ENCODE peak calls at places on chromosomes 13 and 19, in six cellular contexts. E is breast epithelium, U is A549, X is neural progenitor cell, D is heart right ventricle, V is tibial artery. K is an unnamed sample.

GRCh38 chr13:27130223-27131015 is 41.2 kb downstream of the USP12 start:
- DNase-seq in E (no peak), U (no peak), V (no peak), X (no peak), D (no peak), K (no peak)

GRCh38 chr19:38003427-38004099 is 96.6 kb downstream of the SIPA1L3 start:
- DNase-seq in U (no peak), V (peak), E (peak), D (peak), X (peak), K (peak)

GRCh38 chr13:99124695-99125334 is 75.8 kb upstream of the UBAC2 start:
- DNase-seq in X (no peak), D (no peak), E (no peak), U (peak), V (no peak), K (no peak)

GRCh38 chr19:41957838-41958366 is 1.2 kb downstream of the RABAC1 start:
- DNase-seq in U (peak), D (peak), E (peak), X (peak), V (peak), K (peak)

GRCh38 chr19:45145270-45146189 is 15.3 kb downstream of the NKPD1 start:
- DNase-seq in U (no peak), V (no peak), X (no peak), E (no peak), D (no peak), K (no peak)

GRCh38 chr13:77310579-77311279 is 16.2 kb downstream of the MYCBP2 start:
- DNase-seq in U (no peak), V (no peak), E (no peak), D (no peak), X (no peak), K (no peak)

GRCh38 chr13:21060827-21061076 is 634 bp downstream of the LATS2 start:
- DNase-seq in D (peak), V (peak), E (no peak), U (no peak), X (no peak), K (no peak)

GRCh38 chr13:76982051-76982450 is 9.8 kb upstream of the CLN5 start:
- DNase-seq in X (no peak), V (no peak), U (no peak), E (no peak), D (no peak), K (no peak)

GRCh38 chr19:45947926-45948325 is 25.7 kb downstream of the NOVA2 start:
- DNase-seq in D (no peak), U (no peak), X (no peak), E (no peak), V (no peak), K (no peak)

GRCh38 chr13:43573787-43574562 is 212.8 kb downstream of the ENOX1 start:
- DNase-seq in D (no peak), X (no peak), U (no peak), E (no peak), V (no peak), K (no peak)

GRCh38 chr13:114115191-114115671 is 17.2 kb downstream of the RASA3 start:
- DNase-seq in U (no peak), V (peak), E (peak), D (peak), X (no peak), K (peak)

GRCh38 chr13:31850041-31850440 is 110.7 kb downstream of the RXFP2 start:
- DNase-seq in X (no peak), D (no peak), E (no peak), V (no peak), U (no peak), K (no peak)
- H3K27ac ChIP-seq in X (no peak), D (peak), E (no peak), V (no peak), U (no peak), K (no peak)

GRCh38 chr13:112202966-112203365 is 136.0 kb downstream of the SOX1 start:
- DNase-seq in E (no peak), U (no peak), V (no peak), D (no peak), X (no peak), K (no peak)
- H3K27ac ChIP-seq in E (no peak), U (no peak), V (no peak), D (no peak), X (no peak), K (no peak)

GRCh38 chr19:33819875-33820781 is 23.5 kb downstream of the KCTD15 start:
- DNase-seq in D (peak), U (peak), E (no peak), V (peak), X (peak), K (peak)
- H3K27ac ChIP-seq in D (peak), U (peak), E (peak), V (peak), X (no peak), K (peak)

GRCh38 chr13:37491661-37492060 is 106.9 kb downstream of the POSTN start:
- DNase-seq in X (no peak), D (no peak), U (no peak), V (no peak), E (no peak), K (no peak)
- H3K27ac ChIP-seq in X (no peak), D (no peak), U (no peak), V (no peak), E (peak), K (no peak)

GRCh38 chr19:43739836-43740235 is 14.9 kb downstream of the SMG9 start:
- DNase-seq in E (peak), V (no peak), U (no peak), X (no peak), D (no peak), K (no peak)

GRCh38 chr19:43735957-43736356 is 18.8 kb downstream of the SMG9 start:
- DNase-seq in U (no peak), X (no peak), D (no peak), E (no peak), V (no peak), K (no peak)

GRCh38 chr19:43739419-43739818 is 15.3 kb downstream of the SMG9 start:
- DNase-seq in V (no peak), X (no peak), D (no peak), E (no peak), U (no peak), K (no peak)

GRCh38 chr19:43741075-43741840 is 13.5 kb downstream of the SMG9 start:
- DNase-seq in D (peak), X (no peak), E (no peak), V (no peak), U (no peak), K (no peak)

GRCh38 chr19:43738780-43739211 is 16.0 kb downstream of the SMG9 start:
- DNase-seq in E (no peak), X (no peak), V (no peak), D (no peak), U (no peak), K (no peak)
- H3K27ac ChIP-seq in E (peak), X (no peak), V (no peak), D (no peak), U (peak), K (no peak)

GRCh38 chr19:1239796-1240737 is 1.5 kb upstream of the ATP5F1D start:
- DNase-seq in V (peak), E (peak), D (peak), U (peak), X (peak), K (peak)
- H3K27ac ChIP-seq in V (peak), E (peak), D (peak), U (peak), X (no peak), K (peak)

GRCh38 chr19:40831502-40832430 is 18.5 kb downstream of the CYP2A6 start:
- DNase-seq in V (no peak), X (no peak), E (no peak), D (no peak), U (peak), K (peak)
- H3K27ac ChIP-seq in V (no peak), X (no peak), E (peak), D (no peak), U (peak), K (peak)

GRCh38 chr13:24502567-24503375 is 9.8 kb downstream of the PARP4 start:
- DNase-seq in V (no peak), D (no peak), U (peak), X (peak), E (no peak), K (no peak)
- H3K27ac ChIP-seq in V (no peak), D (peak), U (peak), X (no peak), E (no peak), K (no peak)

K was measured in uterus.